ENCODE peak calls at places on chromosomes 3 and 15, in six cellular contexts. One of them, this sample, is unnamed.

GRCh38 chr15:58454950-58455401 is 23.2 kb downstream of the LIPC start:
- DNase-seq in astrocyte of the spinal cord: no peak
- DNase-seq in ACHN: no peak
- DNase-seq in BJ: no peak
- DNase-seq in left cardiac atrium: no peak
- DNase-seq in fibroblast of gingiva: no peak
- DNase-seq in this sample: no peak

GRCh38 chr3:49937081-49937480 is 2.9 kb upstream of the RBM6 start:
- DNase-seq in ACHN: no peak
- DNase-seq in BJ: no peak
- DNase-seq in fibroblast of gingiva: peak; percentile 18
- DNase-seq in left cardiac atrium: no peak
- DNase-seq in astrocyte of the spinal cord: no peak
- DNase-seq in this sample: no peak

GRCh38 chr3:45479627-45480026 is 91.3 kb downstream of the LARS2 start:
- DNase-seq in ACHN: peak; percentile 23
- DNase-seq in astrocyte of the spinal cord: peak; percentile 85
- DNase-seq in BJ: peak; percentile 66
- DNase-seq in fibroblast of gingiva: peak; percentile 81
- DNase-seq in left cardiac atrium: no peak
- DNase-seq in this sample: no peak

GRCh38 chr15:56798639-56799038 is 65.3 kb upstream of the ZNF280D start:
- DNase-seq in astrocyte of the spinal cord: no peak
- DNase-seq in ACHN: no peak
- DNase-seq in BJ: no peak
- DNase-seq in left cardiac atrium: no peak
- DNase-seq in fibroblast of gingiva: no peak
- DNase-seq in this sample: no peak

GRCh38 chr15:39580630-39581500 is at the start of gene THBS1:
- DNase-seq in astrocyte of the spinal cord: peak; percentile 95
- DNase-seq in left cardiac atrium: peak; percentile 96
- DNase-seq in fibroblast of gingiva: peak; percentile 98
- DNase-seq in BJ: peak; percentile 80
- DNase-seq in ACHN: peak; percentile 92
- DNase-seq in this sample: peak; percentile 89

GRCh38 chr3:187844708-187845107 is 99.4 kb upstream of the BCL6 start:
- DNase-seq in fibroblast of gingiva: no peak
- DNase-seq in ACHN: no peak
- DNase-seq in BJ: no peak
- DNase-seq in left cardiac atrium: no peak
- DNase-seq in astrocyte of the spinal cord: no peak
- DNase-seq in this sample: no peak

GRCh38 chr3:17070560-17070959 is 185.8 kb downstream of the PLCL2 start:
- DNase-seq in BJ: no peak
- DNase-seq in left cardiac atrium: peak; percentile 34
- DNase-seq in fibroblast of gingiva: peak; percentile 70
- DNase-seq in ACHN: no peak
- DNase-seq in astrocyte of the spinal cord: peak; percentile 66
- DNase-seq in this sample: no peak

GRCh38 chr3:38022301-38022700 is 7.1 kb downstream of the PLCD1 start:
- DNase-seq in BJ: no peak
- DNase-seq in fibroblast of gingiva: no peak
- DNase-seq in ACHN: no peak
- DNase-seq in astrocyte of the spinal cord: no peak
- DNase-seq in left cardiac atrium: no peak
- DNase-seq in this sample: no peak

GRCh38 chr3:71875461-71875947 is 90.6 kb upstream of the PROK2 start:
- DNase-seq in ACHN: peak; percentile 60
- DNase-seq in left cardiac atrium: peak; percentile 76
- DNase-seq in BJ: no peak
- DNase-seq in astrocyte of the spinal cord: peak; percentile 54
- DNase-seq in fibroblast of gingiva: peak; percentile 46
- DNase-seq in this sample: peak; percentile 48

GRCh38 chr3:186097663-186098451 is 11.0 kb downstream of the ETV5 start:
- DNase-seq in ACHN: peak; percentile 86
- DNase-seq in BJ: no peak
- DNase-seq in fibroblast of gingiva: peak; percentile 77
- DNase-seq in left cardiac atrium: peak; percentile 76
- DNase-seq in astrocyte of the spinal cord: peak; percentile 93
- DNase-seq in this sample: peak; percentile 98

GRCh38 chr15:98667521-98668179 is 19.3 kb downstream of the IGF1R start:
- DNase-seq in astrocyte of the spinal cord: no peak
- DNase-seq in left cardiac atrium: no peak
- DNase-seq in fibroblast of gingiva: no peak
- DNase-seq in ACHN: no peak
- DNase-seq in BJ: no peak
- DNase-seq in this sample: no peak

GRCh38 chr15:66842710-66843441 is 140.8 kb downstream of the SMAD6 start:
- DNase-seq in astrocyte of the spinal cord: peak; percentile 70
- DNase-seq in fibroblast of gingiva: peak; percentile 82
- DNase-seq in BJ: no peak
- DNase-seq in left cardiac atrium: peak; percentile 87
- DNase-seq in ACHN: peak; percentile 65
- DNase-seq in this sample: peak; percentile 65

GRCh38 chr15:37837276-37837675 is 97.2 kb upstream of the TMCO5A start:
- DNase-seq in astrocyte of the spinal cord: peak; percentile 56
- DNase-seq in ACHN: no peak
- DNase-seq in left cardiac atrium: no peak
- DNase-seq in BJ: no peak
- DNase-seq in fibroblast of gingiva: no peak
- DNase-seq in this sample: no peak

This sample was measured in Caki2.